ENCODE peak calls at places on chromosomes 7 and 10, in eight cellular contexts. Z is CD4-positive, CD25-positive, alpha-beta regulatory T cell; R is naive thymus-derived CD4-positive, alpha-beta T cell; W is iris pigment epithelial cell; N is astrocyte of the spinal cord; U is NCI-H226; Q is stimulated activated naive CD8-positive, alpha-beta T cell treated with anti-CD3 and anti-CD28 coated beads, Interleukin-15, Interleukin-2, amounts not matched to agents 100 U/mL and 50 U/mL, for 24 hours; G is GM19239. P is an unnamed sample.

GRCh38 chr7:33446551-33446950 is 317.2 kb downstream of the BBS9 start:
- DNase-seq in Z (no peak), N (no peak), W (no peak), G (no peak), U (no peak), R (no peak), Q (no peak), P (no peak)

GRCh38 chr7:107613948-107614347 is 33.9 kb downstream of the BCAP29 start:
- DNase-seq in U (no peak), N (no peak), G (no peak), Z (no peak), Q (no peak), R (no peak), W (peak), P (no peak)

GRCh38 chr10:70532554-70533188 is 54.1 kb downstream of the PALD1 start:
- DNase-seq in U (no peak), R (no peak), Z (no peak), Q (no peak), N (no peak), G (no peak), W (no peak), P (no peak)

GRCh38 chr10:132579027-132579859 is 41.7 kb downstream of the INPP5A start:
- DNase-seq in N (no peak), Z (no peak), U (no peak), Q (no peak), G (no peak), R (no peak), W (no peak), P (no peak)

GRCh38 chr10:89274928-89275327 is 23.4 kb upstream of the LIPA start:
- DNase-seq in N (peak), W (peak), U (peak), Z (no peak), R (no peak), G (no peak), Q (no peak), P (no peak)

GRCh38 chr7:123275036-123275753 is 75.4 kb upstream of the SLC13A1 start:
- DNase-seq in Z (no peak), G (no peak), U (peak), N (peak), Q (no peak), W (peak), R (no peak), P (no peak)

GRCh38 chr7:42138691-42139090 is 98.3 kb downstream of the GLI3 start:
- DNase-seq in N (no peak), Q (no peak), G (no peak), U (no peak), R (no peak), Z (no peak), W (no peak), P (no peak)

GRCh38 chr7:83429493-83429892 is 219.4 kb downstream of the SEMA3E start:
- DNase-seq in U (peak), Q (no peak), G (no peak), N (no peak), W (no peak), Z (no peak), R (no peak), P (no peak)

GRCh38 chr7:94650652-94651051 is 5.3 kb downstream of the SGCE start:
- DNase-seq in R (no peak), Z (no peak), N (no peak), U (no peak), Q (no peak), W (no peak), G (no peak), P (no peak)

GRCh38 chr7:30433082-30433481 is 45.5 kb downstream of the NOD1 start:
- DNase-seq in Q (no peak), Z (no peak), U (no peak), G (no peak), N (peak), R (no peak), W (peak), P (peak)

GRCh38 chr7:56287429-56288138 is 171.4 kb upstream of the NUPR2 start:
- DNase-seq in U (no peak), G (no peak), Z (no peak), N (no peak), W (peak), Q (no peak), R (no peak), P (peak)

GRCh38 chr10:132052124-132052523 is 13.6 kb upstream of the JAKMIP3 start:
- DNase-seq in Z (no peak), U (no peak), G (no peak), W (no peak), R (no peak), Q (no peak), N (no peak), P (no peak)

GRCh38 chr10:80126876-80127275 is 5.7 kb upstream of the PLAC9 start:
- DNase-seq in G (no peak), U (no peak), Q (no peak), R (no peak), Z (no peak), W (no peak), N (no peak), P (no peak)

GRCh38 chr7:48041665-48041995 is 6.3 kb downstream of the C7orf57 start:
- DNase-seq in R (no peak), Q (no peak), N (peak), W (peak), U (peak), Z (peak), G (no peak), P (no peak)

GRCh38 chr7:106657085-106657991 is 3.6 kb downstream of the CCDC71L start:
- DNase-seq in W (peak), N (peak), Z (peak), R (no peak), G (no peak), U (peak), Q (no peak), P (no peak)

GRCh38 chr10:43806851-43807640 is 158.4 kb upstream of the ZNF32 start:
- DNase-seq in U (no peak), R (no peak), Q (no peak), N (peak), Z (no peak), G (no peak), W (no peak), P (no peak)

GRCh38 chr7:43763183-43763582 is 4.7 kb downstream of the BLVRA start:
- DNase-seq in G (no peak), Q (no peak), R (no peak), Z (no peak), W (no peak), N (no peak), U (no peak), P (no peak)

GRCh38 chr7:25059576-25059975 is 65.5 kb downstream of the CYCS start:
- DNase-seq in N (no peak), G (no peak), Q (no peak), U (no peak), W (no peak), R (no peak), Z (no peak), P (no peak)

GRCh38 chr7:3301831-3302618 is 973 bp downstream of the SDK1 start:
- DNase-seq in U (peak), Z (no peak), Q (peak), W (peak), G (no peak), N (peak), R (no peak), P (peak)

GRCh38 chr7:23467281-23467680 is 3.0 kb downstream of the IGF2BP3 start:
- DNase-seq in U (no peak), W (peak), Z (no peak), N (no peak), G (no peak), Q (no peak), R (no peak), P (no peak)

GRCh38 chr10:116421815-116422214 is 5.8 kb upstream of the PNLIPRP3 start:
- DNase-seq in W (no peak), Z (no peak), R (no peak), G (no peak), N (no peak), U (no peak), Q (no peak), P (no peak)

GRCh38 chr7:142927085-142927745 is 6.3 kb downstream of the TRPV5 start:
- DNase-seq in W (no peak), R (no peak), G (no peak), U (no peak), Q (no peak), Z (no peak), N (no peak), P (no peak)

GRCh38 chr7:94561841-94562514 is 52.4 kb downstream of the CASD1 start:
- DNase-seq in Q (no peak), N (peak), Z (no peak), U (peak), R (no peak), W (peak), G (no peak), P (no peak)

P was measured in thyroid gland.